ENCODE peak calls at places on chromosomes 13 and 19, in four cellular contexts. A, T, I and N are unnamed samples.

GRCh38 chr19:31528261-31528660 is 179.0 kb upstream of the TSHZ3 start:
- DNase-seq in I (no peak), A (no peak), T (no peak), N (no peak)

GRCh38 chr19:43316591-43317319 is 36.7 kb upstream of the CD177 start:
- DNase-seq in T (peak; percentile 92), A (peak; percentile 92), I (peak; percentile 65), N (peak; percentile 45)

GRCh38 chr13:63435668-63436275 is 2020.1 kb upstream of the PCDH20 start:
- DNase-seq in I (peak; percentile 6), A (no peak), T (no peak), N (peak; percentile 100)

GRCh38 chr19:16433986-16434385 is 37.8 kb downstream of the EPS15L1 start:
- DNase-seq in I (no peak), T (no peak), A (no peak), N (no peak)

GRCh38 chr13:71603255-71603654 is 263.7 kb downstream of the DACH1 start:
- DNase-seq in A (no peak), T (no peak), I (no peak), N (no peak)

GRCh38 chr19:30314056-30314804 is 58.0 kb upstream of the ZNF536 start:
- DNase-seq in T (no peak), I (no peak), A (no peak), N (no peak)

GRCh38 chr13:76667551-76667950 is 218.7 kb downstream of the KCTD12 start:
- DNase-seq in I (peak; percentile 19), T (no peak), A (no peak), N (peak; percentile 77)

GRCh38 chr13:30690282-30691188 is 44.8 kb upstream of the ALOX5AP start:
- DNase-seq in I (peak; percentile 44), T (no peak), A (no peak), N (peak; percentile 99)

GRCh38 chr19:2618611-2619010 is 83.9 kb downstream of the GNG7 start:
- DNase-seq in T (no peak), A (no peak), I (no peak), N (peak; percentile 28)

GRCh38 chr13:108283110-108283509 is 13.6 kb downstream of the TNFSF13B start:
- DNase-seq in T (no peak), I (no peak), A (no peak), N (peak; percentile 17)

GRCh38 chr19:54364775-54365257 is at the start of gene LAIR1:
- DNase-seq in T (no peak), A (no peak), I (no peak), N (no peak)

GRCh38 chr19:36573948-36574726 is 1.0 kb upstream of the ZNF529 start:
- DNase-seq in T (no peak), I (peak; percentile 14), A (no peak), N (peak; percentile 35)

DNA sequence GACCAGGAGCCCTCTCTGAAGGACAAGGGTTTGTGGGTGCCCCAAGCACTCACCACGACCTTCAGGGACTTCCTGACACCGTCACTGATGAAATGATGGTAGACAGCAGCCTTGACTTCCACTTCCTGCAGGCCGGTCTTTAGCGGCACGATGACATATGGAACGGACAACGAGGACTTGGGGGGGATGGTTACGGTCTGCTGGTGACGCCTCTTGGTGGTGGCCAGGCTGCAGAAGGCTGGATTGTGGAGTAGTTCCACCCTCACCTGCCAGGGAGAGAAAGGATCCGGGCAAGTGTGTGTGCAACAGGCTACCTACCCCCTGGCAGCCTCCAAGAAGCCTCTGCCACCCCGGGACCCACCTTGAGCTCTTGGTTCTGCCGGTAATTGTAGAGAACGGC is 23.2 kb downstream of the C3 start:
- DNase-seq in I (no peak), A (no peak), T (no peak), N (no peak)
- H4K5ac ChIP-seq in I (no peak overlapping the region), A (no peak overlapping the region), T (no peak overlapping the region), N (no peak overlapping the region)

GRCh38 chr19:7694499-7694898 is 7.4 kb downstream of the FCER2 start:
- DNase-seq in I (no peak), T (no peak), A (no peak), N (no peak)
- H4K5ac ChIP-seq in I (no peak overlapping the region), T (no peak overlapping the region), A (no peak overlapping the region), N (no peak overlapping the region)

DNA sequence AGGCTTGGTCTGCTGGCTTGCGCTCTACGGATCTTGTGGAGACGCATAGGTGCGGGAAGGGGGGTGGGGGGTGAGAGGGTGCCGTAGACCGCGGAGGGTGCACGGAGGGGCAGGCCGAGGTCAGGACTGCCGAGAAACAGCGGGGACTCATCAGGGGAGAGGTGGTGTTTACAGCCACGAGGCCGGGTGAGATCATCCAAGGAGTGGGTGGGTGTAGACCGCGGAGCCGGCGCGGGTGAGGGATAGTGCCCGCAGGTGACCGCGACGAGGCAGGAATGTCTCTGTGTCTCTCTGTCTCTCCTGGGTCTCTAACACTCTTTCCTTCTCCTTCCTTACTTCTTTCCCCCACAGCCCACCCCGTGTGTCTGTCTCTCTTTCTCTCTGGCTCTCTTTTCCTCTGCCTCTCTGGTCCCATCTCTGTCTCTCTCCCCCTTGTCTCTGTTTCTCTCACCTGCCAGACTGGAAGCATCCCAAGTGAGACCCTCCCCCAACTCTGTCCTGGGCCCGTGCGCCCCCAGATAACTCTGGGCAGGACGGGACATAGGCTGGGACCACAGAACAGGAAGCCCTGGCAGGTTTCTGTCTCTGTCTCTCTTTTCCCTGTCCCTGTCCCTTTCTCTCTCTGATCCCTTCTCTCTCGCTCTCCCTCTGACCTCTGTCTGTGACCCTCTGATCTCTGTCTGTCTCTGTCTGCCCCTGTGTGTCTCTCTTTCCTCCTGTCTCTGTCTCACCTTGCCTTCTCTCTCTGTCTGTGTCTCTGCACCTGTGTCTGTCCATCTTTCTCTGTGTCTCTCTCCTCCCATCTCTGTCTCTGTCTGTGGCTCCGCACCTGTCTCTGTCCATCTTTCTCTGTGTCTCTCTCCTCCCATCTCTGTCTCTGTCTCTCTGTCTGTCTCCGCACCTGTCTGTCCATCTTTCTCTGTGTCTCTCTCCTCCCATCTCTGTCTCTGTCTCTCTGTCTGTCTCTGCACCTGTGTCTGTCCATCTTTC is 1.8 kb upstream of the KLK4 start:
- DNase-seq in T (no peak), I (no peak), A (no peak), N (no peak)
- H4K5ac ChIP-seq in T (no peak overlapping the region), I (no peak overlapping the region), A (no peak overlapping the region), N (no peak overlapping the region)

GRCh38 chr19:32779082-32779481 is 59.5 kb downstream of the TDRD12 start:
- DNase-seq in T (peak; percentile 45), I (no peak), A (peak; percentile 47), N (no peak)

GRCh38 chr19:32771596-32771995 is 52.0 kb downstream of the TDRD12 start:
- DNase-seq in I (no peak), T (no peak), A (no peak), N (no peak)

GRCh38 chr19:32767951-32768679 is 48.5 kb downstream of the TDRD12 start:
- DNase-seq in A (no peak), I (no peak), T (no peak), N (no peak)

GRCh38 chr19:32773126-32773525 is 53.6 kb downstream of the TDRD12 start:
- DNase-seq in T (no peak), I (no peak), A (no peak), N (no peak)
- H4K5ac ChIP-seq in T (no peak overlapping the region), I (no peak overlapping the region), A (no peak overlapping the region), N (no peak overlapping the region)

GRCh38 chr13:44730099-44730498 is 154.0 kb upstream of the TSC22D1 start:
- DNase-seq in I (no peak), A (no peak), T (no peak), N (no peak)

GRCh38 chr13:44732503-44733098 is 156.5 kb upstream of the TSC22D1 start:
- DNase-seq in T (no peak), I (peak; percentile 68), A (no peak), N (no peak)

GRCh38 chr13:44738463-44738862 is 162.3 kb upstream of the TSC22D1 start:
- DNase-seq in A (no peak), I (no peak), T (no peak), N (no peak)

GRCh38 chr13:44735806-44736205 is 159.7 kb upstream of the TSC22D1 start:
- DNase-seq in A (no peak), I (no peak), T (no peak), N (no peak)

DNA sequence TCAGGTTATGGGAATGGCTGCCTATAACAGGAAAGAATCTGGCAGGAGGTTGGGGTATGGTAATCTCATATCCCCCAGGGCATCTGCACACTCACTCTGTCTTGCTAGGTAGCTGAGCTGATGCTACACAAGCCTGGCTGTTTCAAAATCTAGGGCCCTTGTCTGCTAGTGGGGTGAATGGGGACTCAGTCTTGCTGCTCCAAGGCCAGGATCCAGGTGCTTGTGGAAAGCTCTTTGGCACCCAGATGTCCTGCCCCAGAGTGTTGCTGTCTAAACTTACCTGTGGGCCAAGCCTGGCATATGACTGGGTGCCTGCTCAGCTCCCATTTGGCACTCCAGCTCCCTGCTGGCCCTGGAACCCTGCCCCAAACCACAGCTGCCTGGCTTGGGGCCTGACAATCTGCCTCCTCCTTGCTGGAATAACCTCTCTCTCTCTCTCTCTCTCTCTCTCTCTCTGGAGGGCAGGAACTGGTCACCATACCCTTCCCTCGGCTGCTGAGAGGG is 158.1 kb upstream of the TSC22D1 start:
- DNase-seq in T (no peak), I (no peak), A (no peak), N (peak; percentile 34)
- H4K5ac ChIP-seq in T (no peak overlapping the region), I (no peak overlapping the region), A (no peak overlapping the region), N (no peak overlapping the region)

DNA sequence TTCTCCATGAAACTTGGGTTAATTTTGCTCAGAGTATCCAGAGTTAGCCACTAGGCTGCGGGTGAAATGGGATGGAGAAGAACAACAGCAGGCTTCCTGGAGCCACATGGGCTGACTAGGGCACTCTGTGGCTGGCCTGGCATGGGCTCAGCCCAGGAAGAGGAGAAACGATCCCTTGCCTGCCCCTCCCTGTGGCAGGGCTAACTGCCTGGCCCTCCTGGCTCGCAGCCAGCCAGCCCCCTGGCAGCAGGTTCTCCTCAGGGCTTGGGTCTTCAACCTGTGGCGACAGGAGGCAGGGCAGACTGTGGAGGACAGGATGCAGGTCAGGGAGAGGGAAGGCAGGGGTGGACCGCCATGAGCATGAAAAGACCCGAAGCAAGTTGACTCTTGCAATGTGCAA is 78.7 kb upstream of the GPR183 start:
- DNase-seq in I (no peak), T (peak; percentile 23), A (peak; percentile 36), N (no peak)
- H4K5ac ChIP-seq in I (no peak overlapping the region), T (no peak overlapping the region), A (no peak overlapping the region), N (no peak overlapping the region)

GRCh38 chr13:49044008-49044407 is 68.3 kb downstream of the FNDC3A start:
- DNase-seq in T (no peak), I (no peak), A (no peak), N (no peak)

GRCh38 chr13:49044849-49045248 is 69.1 kb downstream of the FNDC3A start:
- DNase-seq in T (no peak), A (no peak), I (no peak), N (no peak)

GRCh38 chr13:49046002-49046401 is 70.3 kb downstream of the FNDC3A start:
- DNase-seq in T (no peak), A (no peak), I (no peak), N (peak; percentile 36)

GRCh38 chr13:49042476-49042875 is 66.8 kb downstream of the FNDC3A start:
- DNase-seq in I (no peak), T (no peak), A (no peak), N (peak; percentile 58)

DNA sequence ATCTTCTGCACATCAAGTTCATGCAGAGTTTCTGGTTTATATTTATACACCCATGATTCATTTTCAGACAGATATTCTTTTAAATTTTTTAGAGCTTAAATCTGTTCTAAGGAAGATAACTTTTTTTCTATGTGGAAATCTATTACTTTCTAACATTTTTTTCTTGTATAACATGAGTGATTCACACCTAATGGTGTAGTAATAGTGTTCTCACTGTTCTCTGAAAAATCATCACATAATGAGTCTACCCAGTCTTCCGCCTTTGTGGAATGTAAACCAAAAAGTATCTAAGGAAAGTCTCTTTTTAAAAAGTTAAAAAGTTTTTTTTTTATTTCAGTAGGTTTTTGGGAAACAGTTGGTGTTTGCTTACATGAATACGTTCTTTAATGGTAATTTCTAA is 70.8 kb downstream of the FNDC3A start:
- DNase-seq in A (no peak), I (no peak), T (no peak), N (peak; percentile 29)
- H4K5ac ChIP-seq in A (no peak overlapping the region), I (no peak overlapping the region), T (no peak overlapping the region), N (no peak overlapping the region)

GRCh38 chr13:61170791-61171330 is 244.8 kb downstream of the PCDH20 start:
- DNase-seq in I (no peak), A (no peak), T (no peak), N (no peak)
- H4K5ac ChIP-seq in I (no peak overlapping the region), A (no peak overlapping the region), T (no peak overlapping the region), N (no peak overlapping the region)